ENCODE peak calls at places on chromosome 13, in six cellular contexts. C, Y, I, W, J and A are unnamed samples. For H3K4me1, the result is how much of the 10 kb centered on the place peaks cover.

GRCh38 chr13:84273163-84273562 is 390.9 kb upstream of the SLITRK1 start:
- DNase-seq in C (no peak), Y (no peak), I (no peak), W (no peak), J (no peak), A (no peak)

GRCh38 chr13:109924376-109924775 is 138.0 kb upstream of the IRS2 start:
- DNase-seq in C (no peak), Y (no peak), I (no peak), W (no peak), J (no peak), A (no peak)

GRCh38 chr13:41458187-41458938 is 1.0 kb downstream of the RGCC start:
- DNase-seq in C (peak), Y (peak), I (peak), W (peak), J (no peak), A (peak)

GRCh38 chr13:88086577-88086976 is 415.4 kb downstream of the SLITRK5 start:
- DNase-seq in C (no peak), Y (no peak), I (no peak), W (peak), J (no peak), A (no peak)

GRCh38 chr13:51907040-51907732 is 45.4 kb downstream of the CCDC70 start:
- DNase-seq in C (no peak), Y (no peak), I (no peak), W (no peak), J (no peak), A (no peak)

GRCh38 chr13:73168993-73169401 is 110.2 kb downstream of the KLF5 start:
- DNase-seq in C (peak), Y (no peak), I (peak), W (no peak), J (no peak), A (no peak)

GRCh38 chr13:51781246-51782022 is 22.5 kb downstream of the DHRS12 start:
- DNase-seq in C (peak), Y (no peak), I (peak), W (no peak), J (no peak), A (peak)

GRCh38 chr13:63189712-63190111 is 1774.1 kb upstream of the PCDH20 start:
- DNase-seq in C (no peak), Y (no peak), I (no peak), W (no peak), J (no peak), A (no peak)

GRCh38 chr13:71645467-71645866 is 221.5 kb downstream of the DACH1 start:
- DNase-seq in C (no peak), Y (no peak), I (no peak), W (no peak), J (no peak), A (no peak)

GRCh38 chr13:99969934-99970760 is 1.4 kb downstream of the ZIC5 start:
- DNase-seq in C (peak), Y (no peak), I (no peak), W (no peak), J (no peak), A (peak)

GRCh38 chr13:51583469-51583874 is 790 bp upstream of the WDFY2 start:
- DNase-seq in C (no peak), Y (no peak), I (no peak), W (no peak), J (no peak), A (no peak)

GRCh38 chr13:34161829-34162544 is 344.0 kb downstream of the RFC3 start:
- DNase-seq in C (no peak), Y (no peak), I (peak), W (peak), J (no peak), A (no peak)

GRCh38 chr13:107730835-107731234 is 484.5 kb downstream of the LIG4 start:
- DNase-seq in C (no peak), Y (no peak), I (peak), W (peak), J (no peak), A (no peak)

GRCh38 chr13:55001881-55002280 is 1973.3 kb downstream of the OLFM4 start:
- DNase-seq in C (no peak), Y (no peak), I (no peak), W (no peak), J (no peak), A (no peak)

GRCh38 chr13:33472446-33472845 is 186.9 kb upstream of the STARD13 start:
- DNase-seq in C (peak), Y (no peak), I (no peak), W (no peak), J (no peak), A (no peak)

GRCh38 chr13:110853235-110853721 is 61.6 kb downstream of the ANKRD10 start:
- DNase-seq in C (no peak), Y (no peak), I (no peak), W (no peak), J (no peak), A (no peak)

GRCh38 chr13:22120646-22121045 is 449.8 kb downstream of the FGF9 start:
- DNase-seq in C (no peak), Y (no peak), I (no peak), W (no peak), J (no peak), A (no peak)

GRCh38 chr13:29543230-29544215 is 52.0 kb downstream of the SLC7A1 start:
- DNase-seq in C (peak), Y (no peak), I (peak), W (peak), J (no peak), A (peak)

GRCh38 chr13:20387441-20387971 is 138.2 kb downstream of the CRYL1 start:
- DNase-seq in C (peak), Y (no peak), I (no peak), W (no peak), J (no peak), A (no peak)

GRCh38 chr13:45441633-45442032 is 23.1 kb upstream of the COG3 start:
- DNase-seq in C (peak), Y (no peak), I (peak), W (peak), J (no peak), A (no peak)

GRCh38 chr13:43146400-43146799 is 123.0 kb downstream of the DNAJC15 start:
- DNase-seq in C (no peak), Y (no peak), I (no peak), W (no peak), J (no peak), A (no peak)

GRCh38 chr13:43516401-43516826 is 270.4 kb downstream of the ENOX1 start:
- DNase-seq in C (no peak), Y (no peak), I (peak), W (peak), J (no peak), A (no peak)

GRCh38 chr13:38141792-38142191 is 207.9 kb upstream of the UFM1 start:
- DNase-seq in C (peak), Y (no peak), I (peak), W (no peak), J (no peak), A (no peak)

GRCh38 chr13:74987124-74987690 is 494.8 kb downstream of the TBC1D4 start:
- DNase-seq in C (no peak), Y (no peak), I (no peak), W (no peak), J (no peak), A (no peak)

GRCh38 chr13:97043302-97043701 is 49.0 kb upstream of the OXGR1 start:
- DNase-seq in C (peak), Y (no peak), I (peak), W (peak), J (no peak), A (no peak)

GRCh38 chr13:40550130-40550529 is 116.3 kb downstream of the FOXO1 start:
- DNase-seq in C (peak), Y (no peak), I (no peak), W (peak), J (no peak), A (no peak)

GRCh38 chr13:42392706-42393572 is 121.0 kb downstream of the AKAP11 start:
- DNase-seq in C (no peak), Y (no peak), I (no peak), W (peak), J (no peak), A (no peak)

GRCh38 chr13:40619479-40619814 is 47.0 kb downstream of the FOXO1 start:
- DNase-seq in C (no peak), Y (no peak), I (no peak), W (peak), J (no peak), A (no peak)

DNA sequence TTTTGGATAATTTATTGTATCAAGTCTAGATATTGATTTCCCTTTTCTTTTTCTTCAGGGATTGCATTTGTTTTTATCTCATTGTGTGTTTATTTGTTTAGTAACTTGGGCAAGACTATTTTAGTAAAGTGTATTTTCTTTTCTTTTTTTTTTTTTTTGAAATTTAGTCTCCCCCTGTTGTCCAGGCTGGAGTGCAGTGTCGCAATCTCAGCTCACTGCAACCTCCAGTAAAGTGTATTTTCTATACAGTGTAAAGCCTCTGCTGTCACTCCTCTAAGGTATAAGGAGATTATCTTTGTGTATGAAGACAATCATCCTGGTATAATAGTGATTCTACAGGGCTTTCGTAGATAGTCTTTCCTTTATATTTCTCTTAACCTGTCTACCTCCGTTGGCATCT is 2546.0 kb downstream of the PCDH9 start:
- DNase-seq in C (no peak), Y (no peak), I (peak), W (no peak), J (no peak), A (no peak)
- H3K4me3 ChIP-seq in C (no peak), Y (no peak), I (no peak), W (no peak), J (no peak), A (no peak)

GRCh38 chr13:93577105-93577504 is 350.5 kb downstream of the GPC6 start:
- DNase-seq in C (no peak), Y (no peak), I (no peak), W (no peak), J (no peak), A (no peak)
- H3K4me1 ChIP-seq in C (under half), Y (under half), I (under half), W (under half), J (under half), A (under half)

DNA sequence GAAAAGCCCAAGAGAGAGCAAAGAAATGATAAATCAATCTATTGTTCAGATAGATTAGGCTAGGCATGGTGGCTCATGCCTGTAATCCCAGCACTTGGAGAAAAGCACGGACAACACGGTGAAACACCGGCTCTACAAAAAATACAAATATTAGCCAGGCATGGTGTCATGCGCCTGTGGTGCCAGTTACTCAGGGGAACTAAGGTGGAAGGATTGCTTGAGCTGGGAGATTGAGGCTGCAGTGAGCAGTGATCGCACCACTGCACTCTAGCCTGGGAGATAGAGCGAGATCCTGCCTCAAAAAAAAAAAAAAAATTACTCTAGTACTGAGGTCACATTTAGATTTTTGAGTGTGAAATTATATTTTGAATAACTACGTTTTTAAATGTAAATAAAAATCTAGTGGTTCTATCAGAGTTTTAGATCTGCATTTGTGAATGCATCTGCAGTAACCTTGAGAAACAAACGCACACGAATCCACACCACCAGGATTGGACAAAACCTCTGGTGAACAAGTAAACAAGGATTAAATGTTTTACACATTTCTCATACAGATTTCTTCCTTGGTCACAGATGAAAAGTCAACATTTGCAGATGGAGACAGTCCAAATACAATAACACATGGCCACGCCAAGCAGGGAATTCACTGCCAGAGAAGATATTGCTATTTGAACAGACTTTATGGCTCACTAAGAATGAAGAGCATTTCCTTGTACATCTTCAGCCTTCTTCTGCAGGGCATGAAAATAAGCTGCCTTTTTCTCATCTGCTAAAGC is 917.6 kb downstream of the PCDH9 start:
- DNase-seq in C (no peak), Y (no peak), I (peak), W (peak), J (no peak), A (no peak)
- H3K4me3 ChIP-seq in C (no peak), Y (no peak), I (peak), W (no peak), J (no peak), A (no peak)

GRCh38 chr13:36421447-36421846 is 10.8 kb upstream of the CCNA1 start:
- DNase-seq in C (peak), Y (no peak), I (peak), W (no peak), J (no peak), A (no peak)

GRCh38 chr13:36418022-36418805 is 14.1 kb upstream of the CCNA1 start:
- DNase-seq in C (peak), Y (no peak), I (peak), W (peak), J (no peak), A (no peak)

GRCh38 chr13:36414461-36414860 is 17.8 kb upstream of the CCNA1 start:
- DNase-seq in C (no peak), Y (no peak), I (no peak), W (no peak), J (no peak), A (no peak)

GRCh38 chr13:36420437-36420891 is 11.8 kb upstream of the CCNA1 start:
- DNase-seq in C (peak), Y (peak), I (peak), W (peak), J (peak), A (peak)

DNA sequence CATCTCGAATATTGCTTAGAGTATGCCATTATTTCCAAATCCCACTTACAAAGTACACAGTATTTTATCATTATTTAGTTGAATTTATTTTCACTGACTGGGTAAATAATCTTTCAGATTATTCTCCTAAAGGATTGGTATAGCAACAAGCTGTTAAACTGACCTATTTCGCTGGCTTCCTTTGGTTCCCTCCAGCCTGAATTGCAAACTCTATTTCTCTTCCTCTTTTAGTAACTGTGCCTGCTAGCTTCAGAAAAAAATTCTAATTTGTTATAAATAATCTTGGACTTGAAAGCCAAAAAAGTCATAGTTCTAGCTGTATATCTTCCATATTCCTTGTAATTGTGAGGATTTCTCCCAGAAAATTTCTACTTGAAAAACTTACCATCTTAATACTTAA is 15.0 kb upstream of the CCNA1 start:
- DNase-seq in C (no peak), Y (no peak), I (no peak), W (no peak), J (no peak), A (no peak)
- H3K4me1 ChIP-seq in C (under half), Y (under half), I (under half), W (under half), J (under half), A (under half)

DNA sequence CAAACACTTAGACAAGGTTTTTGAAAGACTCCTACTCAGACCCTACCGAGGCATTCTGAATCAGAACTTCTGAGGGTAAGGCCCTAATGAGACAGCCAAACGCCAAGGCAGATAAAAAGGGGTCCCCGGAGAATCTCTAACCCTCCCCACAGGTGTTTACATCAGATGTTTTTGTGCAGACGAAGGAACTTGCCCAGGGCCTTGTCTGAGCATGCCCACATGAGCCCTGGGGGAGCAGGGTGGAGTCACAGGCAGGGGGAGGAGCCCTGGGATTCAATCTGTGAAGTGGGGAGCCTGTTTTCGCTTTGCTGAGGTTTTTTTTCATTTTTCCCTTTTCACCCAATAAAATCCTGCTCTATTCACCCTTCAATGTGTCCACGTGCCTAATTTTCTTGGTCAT is 61.6 kb upstream of the MED4 start:
- DNase-seq in C (peak), Y (no peak), I (no peak), W (no peak), J (peak), A (no peak)
- H3K4me3 ChIP-seq in C (no peak), Y (no peak), I (no peak), W (no peak), J (peak), A (no peak)

GRCh38 chr13:102276479-102276878 is 125.4 kb downstream of the FGF14 start:
- DNase-seq in C (no peak), Y (no peak), I (no peak), W (peak), J (no peak), A (no peak)
- H3K4me1 ChIP-seq in C (under half), Y (under half), I (under half), W (under half), J (under half), A (under half)

GRCh38 chr13:113449693-113450347 is 3.5 kb downstream of the ADPRHL1 start:
- DNase-seq in C (no peak), Y (no peak), I (no peak), W (no peak), J (no peak), A (no peak)
- H3K4me3 ChIP-seq in C (peak), Y (peak), I (peak), W (no peak), J (no peak), A (no peak)

GRCh38 chr13:98222816-98223215 is 45.7 kb upstream of the RNF113B start:
- DNase-seq in C (no peak), Y (no peak), I (no peak), W (no peak), J (no peak), A (no peak)
- H3K4me1 ChIP-seq in C (under half), Y (under half), I (under half), W (under half), J (under half), A (under half)

GRCh38 chr13:106562301-106562700 is 5.6 kb downstream of the ARGLU1 start:
- DNase-seq in C (no peak), Y (no peak), I (no peak), W (no peak), J (no peak), A (no peak)
- H3K4me3 ChIP-seq in C (no peak), Y (no peak), I (no peak), W (no peak), J (no peak), A (no peak)